ENCODE peak calls at places on chromosomes 12 and 14, in nine cellular contexts. J, E, A, N, G, S, T, U and M are unnamed samples.

GRCh38 chr14:53979141-53979673 is 22.6 kb upstream of the BMP4 start:
- DNase-seq in G (no peak), A (no peak), E (no peak), S (no peak), J (peak; percentile 30), U (no peak), T (peak; percentile 57), N (no peak), M (no peak)

GRCh38 chr12:122963928-122964240 is 2.4 kb downstream of the ABCB9 start:
- DNase-seq in N (no peak), E (no peak), S (peak; percentile 59), U (no peak), G (no peak), A (no peak), J (peak; percentile 57), T (no peak), M (peak; percentile 81)

GRCh38 chr12:19130224-19131019 is 889 bp downstream of the PLEKHA5 start:
- DNase-seq in U (no peak), G (peak; percentile 37), N (peak; percentile 49), T (peak; percentile 54), J (peak; percentile 66), E (peak; percentile 15), S (no peak), A (no peak), M (peak; percentile 44)

GRCh38 chr12:67268335-67268895 is 743 bp upstream of the CAND1 start:
- DNase-seq in T (peak; percentile 96), J (peak; percentile 99), E (peak; percentile 98), A (peak; percentile 98), S (peak; percentile 99), U (no peak), G (peak; percentile 88), N (peak; percentile 97), M (peak; percentile 84)

GRCh38 chr12:25524381-25524780 is 28.7 kb downstream of the LMNTD1 start:
- DNase-seq in E (no peak), T (no peak), N (no peak), U (no peak), A (no peak), S (no peak), J (no peak), G (no peak), M (no peak)

GRCh38 chr14:69268763-69269162 is 8.8 kb downstream of the GALNT16 start:
- DNase-seq in E (no peak), U (no peak), G (no peak), T (no peak), S (peak; percentile 61), J (peak; percentile 87), N (no peak), A (no peak), M (no peak)

GRCh38 chr12:30067156-30067555 is 283.4 kb upstream of the TMTC1 start:
- DNase-seq in J (peak; percentile 64), N (no peak), E (no peak), G (no peak), A (no peak), S (peak; percentile 36), U (no peak), T (no peak), M (no peak)

GRCh38 chr12:90958995-90959394 is 4.0 kb upstream of the CCER1 start:
- DNase-seq in J (peak; percentile 42), E (no peak), U (no peak), N (no peak), G (no peak), A (no peak), S (peak; percentile 31), T (no peak), M (no peak)

GRCh38 chr14:30988509-30988908 is 36.9 kb upstream of the AP4S1 start:
- DNase-seq in T (no peak), J (peak; percentile 37), U (no peak), S (peak; percentile 61), N (no peak), A (no peak), G (no peak), E (no peak), M (no peak)

GRCh38 chr14:44963775-44964380 is 1.9 kb downstream of the TOGARAM1 start:
- DNase-seq in S (no peak), E (peak; percentile 5), A (no peak), T (no peak), N (no peak), J (peak; percentile 43), U (no peak), G (no peak), M (no peak)

GRCh38 chr12:116955382-116956021 is 44.8 kb downstream of the FBXW8 start:
- DNase-seq in T (no peak), S (peak; percentile 26), A (no peak), N (peak; percentile 74), G (peak; percentile 34), J (peak; percentile 15), E (peak; percentile 75), U (no peak), M (no peak)

GRCh38 chr12:109981311-109981710 is 14.9 kb downstream of the GIT2 start:
- DNase-seq in J (no peak), G (no peak), A (no peak), N (no peak), E (no peak), U (no peak), S (no peak), T (no peak), M (no peak)

GRCh38 chr12:41476499-41476898 is 288.4 kb downstream of the PDZRN4 start:
- DNase-seq in G (no peak), A (no peak), T (no peak), U (no peak), S (no peak), J (no peak), N (no peak), E (no peak), M (no peak)

GRCh38 chr12:6769003-6769389 is 2.8 kb downstream of the PTMS start:
- DNase-seq in T (peak; percentile 81), U (no peak), E (no peak), A (no peak), G (peak; percentile 58), J (peak; percentile 36), S (peak; percentile 29), N (peak; percentile 72), M (peak; percentile 78)

GRCh38 chr12:132661972-132662371 is 25.2 kb downstream of the POLE start:
- DNase-seq in G (no peak), N (no peak), A (no peak), S (no peak), U (no peak), J (no peak), T (no peak), E (no peak), M (no peak)

GRCh38 chr14:56608682-56609081 is 29.1 kb downstream of the TMEM260 start:
- DNase-seq in E (peak; percentile 9), G (no peak), A (no peak), U (no peak), N (no peak), J (no peak), S (peak; percentile 25), T (no peak), M (no peak)

GRCh38 chr12:45518516-45519235 is 210.8 kb upstream of the ARID2 start:
- DNase-seq in E (no peak), S (no peak), G (no peak), A (no peak), T (no peak), U (no peak), J (no peak), N (no peak), M (no peak)

GRCh38 chr12:98416845-98417244 is 98.5 kb upstream of the TMPO start:
- DNase-seq in T (no peak), U (no peak), A (no peak), N (no peak), G (no peak), E (peak; percentile 41), J (peak; percentile 64), S (peak; percentile 57), M (no peak)
- H3K27ac ChIP-seq in T (no peak overlapping the region), U (no peak overlapping the region), A (no peak overlapping the region), N (no peak overlapping the region), G (no peak overlapping the region), E (no peak overlapping the region), J (peak overlapping the region; percentile 24), S (no peak overlapping the region), M (no peak overlapping the region)

GRCh38 chr14:99436247-99437180 is 44.1 kb downstream of the SETD3 start:
- DNase-seq in T (no peak), N (no peak), E (no peak), U (no peak), J (peak; percentile 14), G (no peak), S (peak; percentile 70), A (no peak), M (no peak)
- H3K27ac ChIP-seq in T (peak overlapping the region; percentile 10), N (peak overlapping the region; percentile 29), E (no peak overlapping the region), U (no peak overlapping the region), J (no peak overlapping the region), G (no peak overlapping the region), S (no peak overlapping the region), A (no peak overlapping the region), M (no peak overlapping the region)

GRCh38 chr12:98320026-98320425 is 195.4 kb upstream of the TMPO start:
- DNase-seq in E (no peak), G (no peak), U (no peak), J (no peak), N (no peak), T (no peak), A (no peak), S (peak; percentile 6), M (no peak)
- H3K27ac ChIP-seq in E (no peak overlapping the region), G (no peak overlapping the region), U (no peak overlapping the region), J (no peak overlapping the region), N (no peak overlapping the region), T (no peak overlapping the region), A (no peak overlapping the region), S (no peak overlapping the region), M (no peak overlapping the region)

GRCh38 chr12:47772738-47773061 is 338 bp upstream of the SLC48A1 start:
- DNase-seq in E (no peak), G (no peak), J (no peak), S (no peak), A (no peak), U (no peak), T (no peak), N (no peak), M (no peak)

GRCh38 chr12:47772094-47772660 is 861 bp upstream of the SLC48A1 start:
- DNase-seq in J (no peak), A (no peak), U (no peak), S (no peak), G (no peak), N (no peak), E (no peak), T (no peak), M (no peak)

GRCh38 chr12:47774664-47775063 is 1.6 kb downstream of the SLC48A1 start:
- DNase-seq in E (no peak), S (no peak), J (no peak), T (no peak), N (no peak), G (no peak), A (no peak), U (no peak), M (no peak)

GRCh38 chr12:47773858-47774580 is 981 bp downstream of the SLC48A1 start:
- DNase-seq in U (no peak), E (no peak), J (peak; percentile 32), T (no peak), G (no peak), N (no peak), A (no peak), S (no peak), M (peak; percentile 38)

GRCh38 chr12:47773062-47773857 is at the start of gene SLC48A1:
- DNase-seq in N (peak; percentile 91), G (peak; percentile 82), T (peak; percentile 89), U (no peak), A (no peak), S (peak; percentile 46), E (peak; percentile 87), J (peak; percentile 82), M (peak; percentile 73)
- H3K27ac ChIP-seq in N (peak within 1 kb of the TSS; percentile 85), G (peak within 1 kb of the TSS; percentile 92), T (peak within 1 kb of the TSS; percentile 58), U (no peak within 1 kb of the TSS), A (no peak within 1 kb of the TSS), S (peak within 1 kb of the TSS; percentile 5), E (peak within 1 kb of the TSS; percentile 68), J (no peak within 1 kb of the TSS), M (peak within 1 kb of the TSS; percentile 76)